ENCODE peak calls at places on chromosomes 1 and 21, in five cellular contexts. Q is K562; A is HAP-1; X is CD4-positive, CD25-positive, alpha-beta regulatory T cell; S is right atrium auricular region. E is an unnamed sample.

GRCh38 chr1:93827633-93828436 is 51.2 kb downstream of the DNTTIP2 start:
- DNase-seq in X (no peak), A (no peak), S (no peak), Q (no peak), E (no peak)

GRCh38 chr1:7403265-7404045 is 367.6 kb upstream of the VAMP3 start:
- DNase-seq in X (no peak), S (peak), Q (no peak), A (no peak), E (no peak)

GRCh38 chr1:208159542-208160258 is 84.5 kb downstream of the PLXNA2 start:
- DNase-seq in Q (peak), X (no peak), A (no peak), S (peak), E (no peak)

GRCh38 chr1:186828612-186829542 is at the start of gene PLA2G4A:
- DNase-seq in S (peak), Q (no peak), X (no peak), A (peak), E (no peak)

GRCh38 chr1:52631759-52632331 is 1.1 kb upstream of the SHISAL2A start:
- DNase-seq in A (no peak), S (no peak), Q (peak), X (no peak), E (no peak)

GRCh38 chr1:59520194-59520593 is 223.3 kb downstream of the FGGY start:
- DNase-seq in S (no peak), X (no peak), Q (no peak), A (no peak), E (no peak)

GRCh38 chr1:168386492-168386891 is 105.8 kb downstream of the TBX19 start:
- DNase-seq in Q (no peak), S (no peak), A (no peak), X (no peak), E (no peak)

GRCh38 chr1:227357229-227358078 is 39.2 kb upstream of the CDC42BPA start:
- DNase-seq in X (no peak), Q (peak), S (peak), A (peak), E (no peak)

GRCh38 chr21:31276663-31277062 is 67.4 kb downstream of the TIAM1 start:
- DNase-seq in X (no peak), A (no peak), Q (no peak), S (no peak), E (no peak)

GRCh38 chr1:228273720-228274451 is 66.0 kb downstream of the OBSCN start:
- DNase-seq in A (no peak), Q (no peak), X (no peak), S (no peak), E (no peak)

GRCh38 chr21:42565206-42565810 is 51.7 kb downstream of the SLC37A1 start:
- DNase-seq in S (no peak), A (no peak), X (no peak), Q (no peak), E (peak)

GRCh38 chr1:189424746-189425331 is 1052.8 kb downstream of the BRINP3 start:
- DNase-seq in S (no peak), X (no peak), A (no peak), Q (no peak), E (no peak)

GRCh38 chr1:235999259-235999925 is 65.5 kb downstream of the NID1 start:
- DNase-seq in X (peak), A (no peak), S (no peak), Q (peak), E (no peak)

DNA sequence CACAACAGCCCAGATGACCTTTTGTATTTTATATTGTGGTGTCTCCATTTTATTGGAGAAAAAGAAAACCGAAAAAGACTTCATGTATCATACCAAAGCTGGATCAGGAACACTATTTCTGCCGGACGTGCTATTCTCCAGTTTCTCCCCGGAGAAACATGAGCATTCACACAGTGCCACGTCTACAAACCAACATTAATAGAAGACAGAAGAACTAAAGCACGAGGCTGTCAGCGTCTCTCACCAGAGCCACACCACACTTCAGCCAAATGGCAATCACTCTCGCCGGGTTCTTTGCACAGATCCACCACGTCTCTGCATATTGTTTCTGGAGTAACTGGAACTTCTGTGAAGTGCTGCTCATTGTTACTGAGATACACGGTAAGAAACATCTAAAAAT is 24.8 kb downstream of the TP53BP2 start:
- DNase-seq in A (no peak), X (no peak), S (no peak), Q (no peak), E (no peak)
- H3K4me3 ChIP-seq in A (no peak), X (no peak), S (no peak), Q (no peak), E (no peak)

GRCh38 chr1:31704261-31705079 is 653 bp upstream of the COL16A1 start:
- DNase-seq in A (no peak), X (no peak), S (peak), Q (no peak), E (no peak)
- H3K4me3 ChIP-seq in A (no peak), X (no peak), S (peak), Q (no peak), E (peak)

DNA sequence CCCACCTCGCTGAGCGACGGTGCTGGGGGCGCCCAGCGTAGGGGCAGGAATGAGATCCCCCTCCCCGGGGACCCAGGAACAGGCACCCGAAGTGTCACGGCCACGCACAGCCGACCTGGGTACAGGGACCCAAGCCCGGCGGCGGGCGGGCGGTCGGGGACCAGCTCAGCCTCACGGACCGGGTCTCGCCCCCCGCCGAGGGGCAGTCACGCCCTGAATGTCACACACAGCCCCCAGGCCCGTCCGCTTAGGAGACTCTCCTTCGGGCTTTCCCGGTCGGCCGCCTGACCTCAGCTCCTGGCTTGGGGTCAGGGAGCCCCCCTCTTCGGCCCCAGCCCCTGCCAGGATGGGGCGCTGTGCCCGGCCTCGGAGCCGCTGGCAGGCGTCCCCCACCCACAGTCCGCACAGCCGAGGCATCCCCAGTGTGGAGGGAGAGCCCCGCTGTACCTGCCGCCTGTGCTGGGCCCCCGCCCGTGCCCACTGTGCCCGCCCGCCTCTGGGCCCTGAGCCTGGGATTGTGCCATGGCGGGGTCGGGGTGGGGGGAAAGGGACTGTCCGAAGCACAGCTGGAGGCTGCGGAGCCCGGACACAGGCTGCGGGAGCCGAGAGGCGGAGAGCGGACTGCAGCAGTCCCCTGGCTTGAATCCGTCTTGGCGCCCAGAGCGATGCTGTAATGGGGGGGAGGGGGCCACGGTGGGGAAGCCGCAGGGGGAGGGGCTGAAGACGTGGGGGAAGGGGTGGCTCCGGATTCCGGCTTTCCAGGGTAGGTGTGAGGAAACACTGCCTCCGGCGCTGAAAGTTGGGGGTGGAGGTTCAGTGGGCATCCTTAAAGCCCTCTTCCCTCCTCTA is 627 bp upstream of the DLGAP3 start:
- DNase-seq in Q (no peak), S (no peak), X (no peak), A (peak), E (no peak)
- H3K4me3 ChIP-seq in Q (peak), S (peak), X (no peak), A (peak), E (peak)

GRCh38 chr1:2021550-2021949 is 2.4 kb downstream of the GABRD start:
- DNase-seq in S (no peak), Q (no peak), A (no peak), X (no peak), E (peak)
- H3K4me3 ChIP-seq in S (no peak), Q (no peak), A (no peak), X (no peak), E (peak)

GRCh38 chr1:20151906-20152598 is 12.9 kb downstream of the PLA2G2F start:
- DNase-seq in S (peak), X (peak), A (peak), Q (peak), E (peak)
- H3K4me3 ChIP-seq in S (peak), X (peak), A (peak), Q (peak), E (peak)

DNA sequence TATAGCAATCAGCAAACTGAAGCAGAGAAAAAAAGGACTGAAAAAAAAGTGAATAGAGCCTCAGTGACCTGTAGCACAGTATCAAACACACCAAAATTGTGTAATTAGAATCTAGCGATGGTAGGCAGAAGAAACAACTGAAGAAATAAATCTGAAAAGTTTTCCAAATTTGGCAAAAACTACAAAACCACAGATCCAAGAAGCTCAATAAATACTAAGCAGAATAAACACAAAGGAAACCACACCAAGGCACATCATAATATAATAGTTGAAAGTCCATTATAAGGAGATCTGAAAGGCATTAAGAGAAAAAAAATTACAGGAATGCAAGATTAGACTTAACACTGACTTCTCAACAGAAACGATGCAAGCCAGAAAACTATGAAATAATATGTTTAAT is 7.1 kb upstream of the IL12RB2 start:
- DNase-seq in X (no peak), S (no peak), A (no peak), Q (no peak), E (no peak)
- H3K4me3 ChIP-seq in X (no peak), S (no peak), A (no peak), Q (no peak), E (no peak)

GRCh38 chr1:156492013-156492590 is 8.5 kb downstream of the MEF2D start:
- DNase-seq in S (no peak), X (no peak), A (no peak), Q (no peak), E (no peak)
- H3K4me3 ChIP-seq in S (no peak), X (peak), A (no peak), Q (no peak), E (no peak)

GRCh38 chr21:37461494-37461893 is 94.9 kb downstream of the DYRK1A start:
- DNase-seq in X (no peak), S (no peak), Q (no peak), A (no peak), E (no peak)

GRCh38 chr21:37460196-37460595 is 93.6 kb downstream of the DYRK1A start:
- DNase-seq in Q (peak), S (no peak), X (no peak), A (peak), E (no peak)

GRCh38 chr21:37462087-37462861 is 95.7 kb downstream of the DYRK1A start:
- DNase-seq in Q (no peak), X (no peak), S (no peak), A (no peak), E (no peak)

GRCh38 chr21:37458669-37459276 is 92.2 kb downstream of the DYRK1A start:
- DNase-seq in S (no peak), A (no peak), X (no peak), Q (no peak), E (no peak)

GRCh38 chr21:37459575-37459974 is 93.0 kb downstream of the DYRK1A start:
- DNase-seq in Q (no peak), X (no peak), S (no peak), A (no peak), E (no peak)
- H3K4me3 ChIP-seq in Q (no peak), X (no peak), S (no peak), A (no peak), E (no peak)

DNA sequence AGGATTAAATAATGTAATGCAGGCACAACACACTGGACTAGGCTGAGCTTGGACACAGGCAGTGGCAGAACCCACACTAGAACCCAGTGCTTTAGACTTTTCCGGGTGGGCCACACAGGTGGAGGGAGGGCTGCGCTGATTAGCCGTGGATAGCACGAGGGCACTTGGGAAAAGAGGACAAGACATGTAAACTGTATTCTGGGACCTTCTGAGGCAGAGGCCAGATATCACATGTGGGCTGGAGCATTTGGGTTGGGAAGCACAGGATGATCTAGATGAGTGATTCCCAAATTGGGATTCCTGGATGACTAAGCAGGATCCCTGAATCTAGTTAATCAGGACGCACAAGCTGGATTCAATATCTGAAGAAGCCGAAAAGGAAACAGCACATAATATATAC is 20.3 kb upstream of the A3GALT2 start:
- DNase-seq in S (no peak), Q (no peak), A (no peak), X (no peak), E (no peak)
- H3K4me3 ChIP-seq in S (no peak), Q (no peak), A (no peak), X (no peak), E (peak)

E was measured in dorsolateral prefrontal cortex.